ENCODE peak calls at places on chromosomes 6 and 20, in seven cellular contexts. One of them, this sample, is unnamed.

GRCh38 chr6:106787327-106788196 is 158.2 kb downstream of the QRSL1 start:
- DNase-seq in Peyer's patch: no peak
- DNase-seq in neuronal stem cell: no peak
- DNase-seq in SJSA1: no peak
- DNase-seq in heart right ventricle: no peak
- DNase-seq in pancreas: no peak
- DNase-seq in right cardiac atrium: no peak
- DNase-seq in this sample: no peak

GRCh38 chr6:322940-323729 is 30.8 kb downstream of the DUSP22 start:
- DNase-seq in neuronal stem cell: no peak
- DNase-seq in SJSA1: no peak
- DNase-seq in Peyer's patch: no peak
- DNase-seq in heart right ventricle: no peak
- DNase-seq in right cardiac atrium: peak; percentile 41
- DNase-seq in pancreas: no peak
- DNase-seq in this sample: peak; percentile 60

GRCh38 chr6:68200929-68201328 is 434.2 kb upstream of the ADGRB3 start:
- DNase-seq in heart right ventricle: no peak
- DNase-seq in neuronal stem cell: no peak
- DNase-seq in pancreas: no peak
- DNase-seq in Peyer's patch: no peak
- DNase-seq in right cardiac atrium: no peak
- DNase-seq in SJSA1: no peak
- DNase-seq in this sample: no peak

GRCh38 chr6:15303162-15303919 is 57.5 kb downstream of the JARID2 start:
- DNase-seq in right cardiac atrium: no peak
- DNase-seq in heart right ventricle: no peak
- DNase-seq in SJSA1: no peak
- DNase-seq in pancreas: no peak
- DNase-seq in Peyer's patch: no peak
- DNase-seq in neuronal stem cell: no peak
- DNase-seq in this sample: no peak

GRCh38 chr6:5763407-5763806 is 243.3 kb downstream of the NRN1 start:
- DNase-seq in pancreas: no peak
- DNase-seq in neuronal stem cell: no peak
- DNase-seq in SJSA1: no peak
- DNase-seq in right cardiac atrium: no peak
- DNase-seq in Peyer's patch: no peak
- DNase-seq in heart right ventricle: no peak
- DNase-seq in this sample: no peak

GRCh38 chr6:157267654-157268053 is 55.7 kb downstream of the TMEM242 start:
- DNase-seq in heart right ventricle: no peak
- DNase-seq in pancreas: no peak
- DNase-seq in neuronal stem cell: no peak
- DNase-seq in Peyer's patch: peak; percentile 37
- DNase-seq in right cardiac atrium: no peak
- DNase-seq in SJSA1: no peak
- DNase-seq in this sample: no peak

GRCh38 chr20:17725094-17725835 is 25.5 kb downstream of the BANF2 start:
- DNase-seq in Peyer's patch: no peak
- DNase-seq in SJSA1: no peak
- DNase-seq in neuronal stem cell: no peak
- DNase-seq in heart right ventricle: no peak
- DNase-seq in pancreas: peak; percentile 83
- DNase-seq in right cardiac atrium: peak; percentile 61
- DNase-seq in this sample: peak; percentile 94

GRCh38 chr6:132512638-132513632 is at the start of gene STX7:
- DNase-seq in right cardiac atrium: peak; percentile 95
- DNase-seq in SJSA1: peak; percentile 98
- DNase-seq in heart right ventricle: peak; percentile 90
- DNase-seq in Peyer's patch: peak; percentile 96
- DNase-seq in pancreas: peak; percentile 91
- DNase-seq in neuronal stem cell: peak; percentile 84
- DNase-seq in this sample: peak; percentile 95

GRCh38 chr6:110098511-110099116 is 80.9 kb downstream of the WASF1 start:
- DNase-seq in pancreas: no peak
- DNase-seq in neuronal stem cell: no peak
- DNase-seq in heart right ventricle: no peak
- DNase-seq in Peyer's patch: no peak
- DNase-seq in SJSA1: no peak
- DNase-seq in right cardiac atrium: no peak
- DNase-seq in this sample: no peak

GRCh38 chr20:14921546-14921945 is 584.1 kb upstream of the FLRT3 start:
- DNase-seq in pancreas: no peak
- DNase-seq in Peyer's patch: no peak
- DNase-seq in neuronal stem cell: no peak
- DNase-seq in right cardiac atrium: no peak
- DNase-seq in SJSA1: no peak
- DNase-seq in heart right ventricle: no peak
- DNase-seq in this sample: no peak

GRCh38 chr6:85726206-85726605 is 83.5 kb upstream of the SYNCRIP start:
- DNase-seq in pancreas: no peak
- DNase-seq in right cardiac atrium: no peak
- DNase-seq in neuronal stem cell: peak; percentile 3
- DNase-seq in Peyer's patch: no peak
- DNase-seq in SJSA1: no peak
- DNase-seq in heart right ventricle: no peak
- DNase-seq in this sample: no peak

GRCh38 chr20:62561948-62562347 is 80.4 kb upstream of the SLCO4A1 start:
- DNase-seq in SJSA1: no peak
- DNase-seq in Peyer's patch: no peak
- DNase-seq in right cardiac atrium: peak; percentile 25
- DNase-seq in heart right ventricle: no peak
- DNase-seq in neuronal stem cell: no peak
- DNase-seq in pancreas: no peak
- DNase-seq in this sample: no peak

GRCh38 chr6:89976141-89977020 is 82.1 kb downstream of the GJA10 start:
- DNase-seq in Peyer's patch: no peak
- DNase-seq in neuronal stem cell: no peak
- DNase-seq in SJSA1: peak; percentile 40
- DNase-seq in heart right ventricle: no peak
- DNase-seq in pancreas: no peak
- DNase-seq in right cardiac atrium: no peak
- DNase-seq in this sample: no peak

GRCh38 chr20:25294459-25295385 is 46.8 kb downstream of the PYGB start:
- DNase-seq in right cardiac atrium: peak; percentile 82
- DNase-seq in neuronal stem cell: peak; percentile 33
- DNase-seq in SJSA1: peak; percentile 69
- DNase-seq in heart right ventricle: peak; percentile 54
- DNase-seq in Peyer's patch: peak; percentile 78
- DNase-seq in pancreas: no peak
- DNase-seq in this sample: no peak

GRCh38 chr6:72952808-72953630 is 272.3 kb downstream of the KHDC1L start:
- DNase-seq in Peyer's patch: no peak
- DNase-seq in neuronal stem cell: no peak
- DNase-seq in right cardiac atrium: no peak
- DNase-seq in SJSA1: no peak
- DNase-seq in pancreas: no peak
- DNase-seq in heart right ventricle: no peak
- DNase-seq in this sample: no peak

GRCh38 chr20:56773731-56774130 is 144.6 kb downstream of the TFAP2C start:
- DNase-seq in heart right ventricle: no peak
- DNase-seq in right cardiac atrium: no peak
- DNase-seq in pancreas: no peak
- DNase-seq in Peyer's patch: no peak
- DNase-seq in neuronal stem cell: no peak
- DNase-seq in SJSA1: no peak
- DNase-seq in this sample: no peak

GRCh38 chr6:16583151-16583762 is 178.0 kb downstream of the ATXN1 start:
- DNase-seq in SJSA1: no peak
- DNase-seq in Peyer's patch: no peak
- DNase-seq in right cardiac atrium: no peak
- DNase-seq in pancreas: no peak
- DNase-seq in neuronal stem cell: no peak
- DNase-seq in heart right ventricle: no peak
- DNase-seq in this sample: no peak

GRCh38 chr6:190596-191395 is 101.5 kb upstream of the DUSP22 start:
- DNase-seq in pancreas: no peak
- DNase-seq in heart right ventricle: no peak
- DNase-seq in right cardiac atrium: no peak
- DNase-seq in SJSA1: no peak
- DNase-seq in neuronal stem cell: no peak
- DNase-seq in Peyer's patch: no peak
- DNase-seq in this sample: peak; percentile 26

GRCh38 chr6:113558966-113559365 is 298.2 kb upstream of the MARCKS start:
- DNase-seq in neuronal stem cell: no peak
- DNase-seq in heart right ventricle: no peak
- DNase-seq in SJSA1: peak; percentile 10
- DNase-seq in Peyer's patch: no peak
- DNase-seq in pancreas: no peak
- DNase-seq in right cardiac atrium: no peak
- DNase-seq in this sample: no peak

GRCh38 chr20:15703171-15703911 is 869.9 kb downstream of the KIF16B start:
- DNase-seq in neuronal stem cell: no peak
- DNase-seq in pancreas: no peak
- DNase-seq in heart right ventricle: no peak
- DNase-seq in SJSA1: peak; percentile 19
- DNase-seq in right cardiac atrium: no peak
- DNase-seq in Peyer's patch: no peak
- DNase-seq in this sample: no peak

GRCh38 chr6:13465734-13466133 is 21.7 kb downstream of the GFOD1 start:
- DNase-seq in heart right ventricle: no peak
- DNase-seq in neuronal stem cell: no peak
- DNase-seq in pancreas: no peak
- DNase-seq in Peyer's patch: no peak
- DNase-seq in right cardiac atrium: no peak
- DNase-seq in SJSA1: no peak
- DNase-seq in this sample: no peak

GRCh38 chr20:36836591-36837329 is 39.2 kb upstream of the TLDC2 start:
- DNase-seq in Peyer's patch: peak; percentile 88
- DNase-seq in SJSA1: peak; percentile 34
- DNase-seq in neuronal stem cell: no peak
- DNase-seq in right cardiac atrium: peak; percentile 77
- DNase-seq in heart right ventricle: peak; percentile 52
- DNase-seq in pancreas: peak; percentile 75
- DNase-seq in this sample: peak; percentile 79

GRCh38 chr20:45368221-45368980 is 5.4 kb downstream of the SYS1 start:
- DNase-seq in Peyer's patch: peak; percentile 87
- DNase-seq in pancreas: no peak
- DNase-seq in right cardiac atrium: no peak
- DNase-seq in SJSA1: no peak
- DNase-seq in heart right ventricle: no peak
- DNase-seq in neuronal stem cell: no peak
- DNase-seq in this sample: no peak

GRCh38 chr6:80094017-80094416 is 12.5 kb upstream of the BCKDHB start:
- DNase-seq in neuronal stem cell: peak; percentile 3
- DNase-seq in right cardiac atrium: no peak
- DNase-seq in heart right ventricle: no peak
- DNase-seq in SJSA1: peak; percentile 24
- DNase-seq in Peyer's patch: no peak
- DNase-seq in pancreas: no peak
- DNase-seq in this sample: no peak

GRCh38 chr6:129521946-129522345 is 188.0 kb downstream of the ARHGAP18 start:
- DNase-seq in SJSA1: no peak
- DNase-seq in Peyer's patch: no peak
- DNase-seq in pancreas: no peak
- DNase-seq in neuronal stem cell: no peak
- DNase-seq in heart right ventricle: no peak
- DNase-seq in right cardiac atrium: no peak
- DNase-seq in this sample: no peak

GRCh38 chr20:10005885-10006284 is 28.9 kb upstream of the ANKEF1 start:
- DNase-seq in heart right ventricle: no peak
- DNase-seq in pancreas: no peak
- DNase-seq in Peyer's patch: no peak
- DNase-seq in neuronal stem cell: no peak
- DNase-seq in right cardiac atrium: no peak
- DNase-seq in SJSA1: no peak
- DNase-seq in this sample: no peak

GRCh38 chr6:95243091-95243490 is 334.2 kb upstream of the MANEA start:
- DNase-seq in Peyer's patch: no peak
- DNase-seq in SJSA1: no peak
- DNase-seq in pancreas: no peak
- DNase-seq in right cardiac atrium: no peak
- DNase-seq in neuronal stem cell: no peak
- DNase-seq in heart right ventricle: no peak
- DNase-seq in this sample: no peak
- H3K4me3 ChIP-seq in Peyer's patch: no peak overlapping the region
- H3K4me3 ChIP-seq in SJSA1: no peak overlapping the region
- H3K4me3 ChIP-seq in pancreas: no peak overlapping the region
- H3K4me3 ChIP-seq in right cardiac atrium: no peak overlapping the region
- H3K4me3 ChIP-seq in neuronal stem cell: no peak overlapping the region
- H3K4me3 ChIP-seq in heart right ventricle: no peak overlapping the region
- H3K4me3 ChIP-seq in this sample: no peak overlapping the region

GRCh38 chr20:46830886-46831632 is 63.6 kb upstream of the EYA2 start:
- DNase-seq in right cardiac atrium: no peak
- DNase-seq in heart right ventricle: no peak
- DNase-seq in SJSA1: no peak
- DNase-seq in Peyer's patch: no peak
- DNase-seq in pancreas: no peak
- DNase-seq in neuronal stem cell: no peak
- DNase-seq in this sample: no peak
- H3K27me3 ChIP-seq in right cardiac atrium: no peaks in the 10 kb centered on the region
- H3K27me3 ChIP-seq in heart right ventricle: no peaks in the 10 kb centered on the region
- H3K27me3 ChIP-seq in SJSA1: no peaks in the 10 kb centered on the region
- H3K27me3 ChIP-seq in Peyer's patch: no peaks in the 10 kb centered on the region
- H3K27me3 ChIP-seq in pancreas: no peaks in the 10 kb centered on the region
- H3K27me3 ChIP-seq in neuronal stem cell: no peaks in the 10 kb centered on the region
- H3K27me3 ChIP-seq in this sample: peaks cover 5% of the 10 kb centered on the region

GRCh38 chr20:2237059-2237458 is 58.7 kb upstream of the TGM3 start:
- DNase-seq in right cardiac atrium: peak; percentile 64
- DNase-seq in neuronal stem cell: no peak
- DNase-seq in heart right ventricle: peak; percentile 38
- DNase-seq in SJSA1: peak; percentile 97
- DNase-seq in Peyer's patch: peak; percentile 47
- DNase-seq in pancreas: no peak
- DNase-seq in this sample: no peak
- H3K4me3 ChIP-seq in right cardiac atrium: no peak overlapping the region
- H3K4me3 ChIP-seq in neuronal stem cell: no peak overlapping the region
- H3K4me3 ChIP-seq in heart right ventricle: no peak overlapping the region
- H3K4me3 ChIP-seq in SJSA1: no peak overlapping the region
- H3K4me3 ChIP-seq in Peyer's patch: no peak overlapping the region
- H3K4me3 ChIP-seq in pancreas: no peak overlapping the region
- H3K4me3 ChIP-seq in this sample: no peak overlapping the region

DNA sequence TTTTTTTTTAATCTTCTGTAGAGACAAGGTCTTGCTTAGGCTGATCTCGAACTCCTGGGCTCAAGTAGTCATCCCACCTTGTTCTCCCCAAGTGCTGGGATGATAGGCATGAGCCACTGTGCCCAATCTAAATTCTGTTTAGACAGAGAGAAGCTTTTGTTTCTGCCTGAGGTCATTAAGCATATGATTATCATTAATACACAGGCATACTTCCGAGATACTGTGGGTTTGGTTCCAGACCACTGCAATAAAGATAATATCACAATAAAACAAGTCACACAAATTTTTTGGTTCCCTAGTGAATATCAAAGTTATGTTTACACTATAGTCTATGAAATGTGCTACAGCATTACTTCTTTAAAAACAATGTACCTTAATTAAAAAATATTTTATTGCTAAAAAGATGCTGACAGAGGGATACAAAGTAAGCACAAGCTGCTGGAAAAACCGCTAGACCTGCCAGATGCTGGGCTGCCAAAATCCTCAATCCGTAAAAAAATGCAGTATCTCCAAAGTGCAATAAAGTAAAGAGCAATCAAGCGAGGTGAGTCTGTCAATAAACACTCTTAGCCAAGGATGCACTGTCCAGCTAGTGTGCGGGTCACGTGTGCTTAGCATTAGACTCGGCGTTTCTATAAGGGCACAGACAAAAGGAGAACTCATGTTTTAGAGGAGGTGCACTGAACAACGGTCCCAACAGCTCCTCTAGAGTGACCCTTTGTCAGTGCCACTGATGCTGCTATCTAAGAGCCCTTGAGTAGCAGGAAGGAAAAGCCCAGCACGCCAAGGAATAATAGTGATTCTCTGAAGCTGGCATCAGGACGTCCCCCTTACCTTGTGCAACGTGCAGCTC is 16.1 kb downstream of the TXNDC5 start:
- DNase-seq in pancreas: no peak
- DNase-seq in SJSA1: no peak
- DNase-seq in heart right ventricle: no peak
- DNase-seq in Peyer's patch: no peak
- DNase-seq in right cardiac atrium: no peak
- DNase-seq in neuronal stem cell: no peak
- DNase-seq in this sample: no peak
- H3K27me3 ChIP-seq in pancreas: no peaks in the 10 kb centered on the region
- H3K27me3 ChIP-seq in SJSA1: no peaks in the 10 kb centered on the region
- H3K27me3 ChIP-seq in heart right ventricle: no peaks in the 10 kb centered on the region
- H3K27me3 ChIP-seq in Peyer's patch: no peaks in the 10 kb centered on the region
- H3K27me3 ChIP-seq in right cardiac atrium: no peaks in the 10 kb centered on the region
- H3K27me3 ChIP-seq in neuronal stem cell: no peaks in the 10 kb centered on the region
- H3K27me3 ChIP-seq in this sample: no peaks in the 10 kb centered on the region